ENCODE peak calls at places on chromosomes 5 and 9, in seven cellular contexts. One of them, this sample, is unnamed.

GRCh38 chr5:173328896-173329369 is 719 bp upstream of the STC2 start:
- DNase-seq in Kasumi-1: peak
- DNase-seq in AG09309: no peak
- DNase-seq in SK-MEL-5: no peak
- DNase-seq in CD4-positive, CD25-positive, alpha-beta regulatory T cell: no peak
- DNase-seq in AG08395: peak
- DNase-seq in ELF-1: peak
- DNase-seq in this sample: peak

GRCh38 chr9:133355881-133356357 is 368 bp downstream of the SURF1 start:
- DNase-seq in AG09309: no peak
- DNase-seq in SK-MEL-5: no peak
- DNase-seq in Kasumi-1: peak
- DNase-seq in AG08395: no peak
- DNase-seq in ELF-1: peak
- DNase-seq in CD4-positive, CD25-positive, alpha-beta regulatory T cell: no peak
- DNase-seq in this sample: no peak

GRCh38 chr9:77469515-77470197 is 178.5 kb downstream of the GNA14 start:
- DNase-seq in AG09309: peak
- DNase-seq in SK-MEL-5: no peak
- DNase-seq in Kasumi-1: no peak
- DNase-seq in AG08395: peak
- DNase-seq in CD4-positive, CD25-positive, alpha-beta regulatory T cell: no peak
- DNase-seq in ELF-1: no peak
- DNase-seq in this sample: no peak

GRCh38 chr9:95425910-95426551 is 90.7 kb downstream of the PTCH1 start:
- DNase-seq in AG09309: no peak
- DNase-seq in AG08395: no peak
- DNase-seq in SK-MEL-5: no peak
- DNase-seq in Kasumi-1: no peak
- DNase-seq in ELF-1: peak
- DNase-seq in CD4-positive, CD25-positive, alpha-beta regulatory T cell: no peak
- DNase-seq in this sample: no peak

GRCh38 chr5:32566319-32567111 is 18.8 kb upstream of the SUB1 start:
- DNase-seq in AG09309: no peak
- DNase-seq in Kasumi-1: no peak
- DNase-seq in CD4-positive, CD25-positive, alpha-beta regulatory T cell: no peak
- DNase-seq in AG08395: no peak
- DNase-seq in SK-MEL-5: no peak
- DNase-seq in ELF-1: no peak
- DNase-seq in this sample: no peak

GRCh38 chr9:137370865-137371520 is 52.0 kb downstream of the EXD3 start:
- DNase-seq in CD4-positive, CD25-positive, alpha-beta regulatory T cell: no peak
- DNase-seq in SK-MEL-5: no peak
- DNase-seq in AG09309: no peak
- DNase-seq in AG08395: no peak
- DNase-seq in ELF-1: peak
- DNase-seq in Kasumi-1: no peak
- DNase-seq in this sample: no peak

GRCh38 chr9:38126730-38127129 is 57.7 kb upstream of the SHB start:
- DNase-seq in AG09309: no peak
- DNase-seq in SK-MEL-5: no peak
- DNase-seq in CD4-positive, CD25-positive, alpha-beta regulatory T cell: no peak
- DNase-seq in ELF-1: no peak
- DNase-seq in Kasumi-1: no peak
- DNase-seq in AG08395: no peak
- DNase-seq in this sample: no peak

GRCh38 chr9:131810351-131811170 is 70.7 kb upstream of the RAPGEF1 start:
- DNase-seq in CD4-positive, CD25-positive, alpha-beta regulatory T cell: no peak
- DNase-seq in ELF-1: no peak
- DNase-seq in AG09309: no peak
- DNase-seq in Kasumi-1: peak
- DNase-seq in SK-MEL-5: no peak
- DNase-seq in AG08395: no peak
- DNase-seq in this sample: no peak

GRCh38 chr5:152218694-152219093 is 186.4 kb downstream of the NMUR2 start:
- DNase-seq in SK-MEL-5: no peak
- DNase-seq in Kasumi-1: no peak
- DNase-seq in AG08395: no peak
- DNase-seq in AG09309: no peak
- DNase-seq in CD4-positive, CD25-positive, alpha-beta regulatory T cell: no peak
- DNase-seq in ELF-1: no peak
- DNase-seq in this sample: no peak

GRCh38 chr5:14069021-14069420 is 74.1 kb upstream of the TRIO start:
- DNase-seq in ELF-1: no peak
- DNase-seq in SK-MEL-5: no peak
- DNase-seq in AG08395: no peak
- DNase-seq in CD4-positive, CD25-positive, alpha-beta regulatory T cell: no peak
- DNase-seq in AG09309: no peak
- DNase-seq in Kasumi-1: no peak
- DNase-seq in this sample: no peak

GRCh38 chr5:172418847-172419810 is 35.2 kb downstream of the SH3PXD2B start:
- DNase-seq in AG09309: no peak
- DNase-seq in Kasumi-1: no peak
- DNase-seq in SK-MEL-5: no peak
- DNase-seq in ELF-1: no peak
- DNase-seq in CD4-positive, CD25-positive, alpha-beta regulatory T cell: no peak
- DNase-seq in AG08395: no peak
- DNase-seq in this sample: no peak

GRCh38 chr9:4508907-4509589 is 18.8 kb downstream of the SLC1A1 start:
- DNase-seq in SK-MEL-5: no peak
- DNase-seq in AG09309: peak
- DNase-seq in Kasumi-1: no peak
- DNase-seq in CD4-positive, CD25-positive, alpha-beta regulatory T cell: no peak
- DNase-seq in AG08395: peak
- DNase-seq in ELF-1: no peak
- DNase-seq in this sample: no peak

GRCh38 chr5:123582570-123583293 is 70.8 kb downstream of the CSNK1G3 start:
- DNase-seq in AG09309: no peak
- DNase-seq in CD4-positive, CD25-positive, alpha-beta regulatory T cell: no peak
- DNase-seq in SK-MEL-5: no peak
- DNase-seq in Kasumi-1: peak
- DNase-seq in AG08395: no peak
- DNase-seq in ELF-1: no peak
- DNase-seq in this sample: peak

GRCh38 chr5:82338731-82339130 is 60.6 kb upstream of the RPS23 start:
- DNase-seq in CD4-positive, CD25-positive, alpha-beta regulatory T cell: no peak
- DNase-seq in AG08395: no peak
- DNase-seq in Kasumi-1: no peak
- DNase-seq in ELF-1: peak
- DNase-seq in SK-MEL-5: no peak
- DNase-seq in AG09309: no peak
- DNase-seq in this sample: no peak

GRCh38 chr5:11903121-11903613 is 1.1 kb downstream of the CTNND2 start:
- DNase-seq in CD4-positive, CD25-positive, alpha-beta regulatory T cell: no peak
- DNase-seq in AG09309: no peak
- DNase-seq in AG08395: no peak
- DNase-seq in ELF-1: peak
- DNase-seq in SK-MEL-5: no peak
- DNase-seq in Kasumi-1: no peak
- DNase-seq in this sample: no peak

GRCh38 chr9:93286252-93287188 is 102.6 kb downstream of the WNK2 start:
- DNase-seq in ELF-1: no peak
- DNase-seq in AG08395: no peak
- DNase-seq in AG09309: no peak
- DNase-seq in CD4-positive, CD25-positive, alpha-beta regulatory T cell: no peak
- DNase-seq in Kasumi-1: no peak
- DNase-seq in SK-MEL-5: no peak
- DNase-seq in this sample: no peak

GRCh38 chr9:76431601-76432000 is 27.4 kb upstream of the GCNT1 start:
- DNase-seq in AG08395: no peak
- DNase-seq in AG09309: no peak
- DNase-seq in SK-MEL-5: no peak
- DNase-seq in ELF-1: peak
- DNase-seq in Kasumi-1: no peak
- DNase-seq in CD4-positive, CD25-positive, alpha-beta regulatory T cell: no peak
- DNase-seq in this sample: no peak

GRCh38 chr5:150175536-150175935 is 9.0 kb downstream of the CDX1 start:
- DNase-seq in SK-MEL-5: peak
- DNase-seq in AG09309: no peak
- DNase-seq in AG08395: peak
- DNase-seq in ELF-1: peak
- DNase-seq in Kasumi-1: peak
- DNase-seq in CD4-positive, CD25-positive, alpha-beta regulatory T cell: no peak
- DNase-seq in this sample: peak